ENCODE peak calls at places on chromosomes 3 and 15, in seven cellular contexts. X, L, J, C, F, R and Y are unnamed samples. For H3K4me1, the result is how much of the 10 kb centered on the place peaks cover.

GRCh38 chr3:149970716-149971402 is at the start of gene PFN2:
- DNase-seq in L (peak), F (peak), C (peak), R (peak), J (peak), X (peak), Y (peak)

GRCh38 chr15:100690786-100691160 is 88.4 kb downstream of the ASB7 start:
- DNase-seq in R (no peak), L (no peak), J (no peak), C (no peak), X (no peak), F (no peak), Y (no peak)

GRCh38 chr3:18512007-18512406 is 86.9 kb upstream of the SATB1 start:
- DNase-seq in X (no peak), C (no peak), R (no peak), F (no peak), L (no peak), J (no peak), Y (no peak)

GRCh38 chr15:22811640-22812039 is 25.2 kb downstream of the NIPA1 start:
- DNase-seq in J (peak), F (peak), X (no peak), C (no peak), L (no peak), R (no peak), Y (no peak)

GRCh38 chr15:67762610-67763368 is 62.5 kb upstream of the SKOR1 start:
- DNase-seq in X (no peak), R (peak), C (no peak), L (no peak), F (no peak), J (peak), Y (no peak)

GRCh38 chr15:38992541-38993334 is 428.1 kb upstream of the RASGRP1 start:
- DNase-seq in X (no peak), F (no peak), L (no peak), C (no peak), J (no peak), R (no peak), Y (no peak)

GRCh38 chr3:172707967-172708366 is 2.9 kb downstream of the NCEH1 start:
- DNase-seq in J (peak), X (no peak), C (no peak), L (no peak), F (no peak), R (no peak), Y (no peak)

GRCh38 chr3:52456169-52456799 is 880 bp downstream of the NISCH start:
- DNase-seq in F (peak), L (peak), C (no peak), R (peak), J (peak), X (no peak), Y (no peak)

DNA sequence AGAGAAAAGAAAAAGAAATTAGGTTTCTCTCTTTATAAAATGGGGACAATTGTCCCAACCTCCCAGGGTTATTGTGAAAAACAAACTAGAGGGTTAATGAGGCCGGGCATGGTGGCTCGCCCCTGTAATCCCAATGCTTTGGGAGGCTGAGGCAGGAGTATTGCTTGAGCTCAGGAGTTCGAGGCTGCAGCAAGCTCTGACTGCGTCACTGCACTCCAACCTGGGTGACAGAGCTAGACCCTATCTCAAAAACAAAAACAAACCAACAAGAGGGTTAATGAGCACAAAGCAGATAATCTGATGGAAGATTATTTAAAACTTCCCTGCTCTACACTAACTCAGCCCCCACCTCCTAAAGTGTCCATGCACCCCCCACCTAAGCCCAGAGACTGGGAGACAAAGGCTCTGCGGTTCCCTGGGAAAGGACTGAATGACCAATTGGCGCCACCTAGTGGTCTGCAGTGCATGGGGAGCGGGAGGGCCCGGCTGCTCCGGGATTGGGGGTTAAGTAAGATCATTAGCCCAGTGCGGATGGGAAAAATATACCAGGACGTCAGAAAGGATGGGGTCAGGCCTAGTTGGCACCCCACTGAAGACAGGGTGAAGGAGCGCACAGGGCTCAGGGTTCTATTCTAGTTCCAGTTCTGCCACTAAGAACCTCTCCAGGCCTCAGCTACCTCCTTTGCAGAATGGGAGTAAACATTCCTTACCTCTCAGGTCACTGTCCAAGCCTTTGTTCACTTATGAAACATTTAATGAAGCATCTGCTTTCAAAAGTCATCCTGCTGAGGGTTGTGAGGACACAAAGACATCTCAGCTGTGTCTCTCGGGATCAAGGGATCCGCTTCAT is 15.6 kb downstream of the PIF1 start:
- DNase-seq in R (peak), J (peak), F (peak), L (peak), X (peak), C (peak), Y (peak)
- H3K4me1 ChIP-seq in R (under half), J (under half), F (under half), L (under half), X (under half), C (under half), Y (under half)

GRCh38 chr15:70714575-70714974 is 48.8 kb downstream of the UACA start:
- DNase-seq in L (no peak), X (no peak), J (no peak), R (no peak), C (no peak), F (no peak), Y (no peak)
- H3K4me1 ChIP-seq in L (under half), X (under half), J (under half), R (under half), C (under half), F (half or more), Y (under half)

DNA sequence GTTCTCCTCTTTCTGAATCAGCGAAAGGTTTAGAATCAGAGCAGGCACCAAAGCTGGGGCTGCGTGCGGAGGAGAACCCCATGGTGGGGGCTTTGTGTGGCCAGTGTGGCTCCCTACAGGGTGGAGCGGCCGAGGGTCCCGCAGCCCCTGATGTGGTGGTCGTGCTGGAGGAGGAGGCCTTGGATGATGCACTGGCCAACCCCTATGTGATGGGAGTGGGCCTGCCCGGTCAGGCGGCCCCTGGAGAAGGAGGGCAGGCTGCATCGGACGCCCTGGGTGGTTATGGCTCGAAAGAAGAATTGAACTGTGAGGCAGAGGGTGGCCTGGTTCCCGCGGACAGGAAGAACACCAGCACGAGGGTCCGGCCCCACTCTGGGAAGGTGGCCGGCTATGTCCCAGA is 1.4 kb downstream of the FGD5 start:
- DNase-seq in X (no peak), R (no peak), J (no peak), C (no peak), F (no peak), L (no peak), Y (no peak)
- H3K4me1 ChIP-seq in X (under half), R (under half), J (under half), C (under half), F (under half), L (under half), Y (under half)

GRCh38 chr3:56839784-56840724 is 38.3 kb upstream of the ARHGEF3 start:
- DNase-seq in J (peak), R (no peak), X (no peak), L (no peak), F (no peak), C (no peak), Y (no peak)
- H3K4me1 ChIP-seq in J (under half), R (under half), X (under half), L (under half), F (under half), C (under half), Y (under half)

GRCh38 chr15:41951571-41951970 is 20.8 kb downstream of the EHD4 start:
- DNase-seq in F (no peak), J (no peak), R (no peak), L (no peak), X (no peak), C (no peak), Y (no peak)

GRCh38 chr15:41950127-41950483 is 22.3 kb downstream of the EHD4 start:
- DNase-seq in L (no peak), R (no peak), X (no peak), C (no peak), F (no peak), J (no peak), Y (no peak)

GRCh38 chr15:41950505-41950904 is 21.9 kb downstream of the EHD4 start:
- DNase-seq in X (no peak), F (peak), C (no peak), J (peak), L (no peak), R (no peak), Y (no peak)

GRCh38 chr15:41954036-41954435 is 18.3 kb downstream of the EHD4 start:
- DNase-seq in X (no peak), F (no peak), R (no peak), J (no peak), C (no peak), L (no peak), Y (no peak)

GRCh38 chr15:41952003-41952563 is 20.3 kb downstream of the EHD4 start:
- DNase-seq in L (no peak), J (no peak), F (no peak), R (no peak), X (no peak), C (no peak), Y (no peak)
- H3K4me1 ChIP-seq in L (under half), J (under half), F (half or more), R (under half), X (under half), C (under half), Y (half or more)